ENCODE peak calls at places on chromosomes 1 and 21, in four cellular contexts. P is HCEC 1CT; S is NCI-H226; V is activated CD4-positive, alpha-beta T cell treated with anti-CD3 and anti-CD28 coated beads, Interleukin-2, amount 10 ng/mL, durations not matched to agents 24 days and 14 days. U is an unnamed sample.

GRCh38 chr1:23402286-23403037 is 22.1 kb downstream of the TCEA3 start:
- DNase-seq in P (no peak), S (peak; percentile 51), V (no peak), U (no peak)

GRCh38 chr1:23772049-23772853 is 6.0 kb upstream of the PITHD1 start:
- DNase-seq in P (peak; percentile 71), S (peak; percentile 58), V (peak; percentile 96), U (peak; percentile 43)

GRCh38 chr1:35808376-35809155 is 750 bp downstream of the AGO4 start:
- DNase-seq in P (peak; percentile 9), S (no peak), V (peak; percentile 75), U (no peak)

GRCh38 chr1:7721940-7722669 is 49.0 kb upstream of the VAMP3 start:
- DNase-seq in P (no peak), S (no peak), V (no peak), U (no peak)

GRCh38 chr21:25456672-25457071 is 150.6 kb downstream of the MRPL39 start:
- DNase-seq in P (no peak), S (peak; percentile 11), V (peak; percentile 78), U (no peak)

GRCh38 chr1:64540265-64540791 is 70.4 kb downstream of the CACHD1 start:
- DNase-seq in P (peak; percentile 37), S (no peak), V (peak; percentile 72), U (no peak)

GRCh38 chr1:43334453-43335205 is 3.0 kb upstream of the MPL start:
- DNase-seq in P (no peak), S (no peak), V (no peak), U (no peak)

GRCh38 chr1:78370356-78370755 is 120.4 kb upstream of the PTGFR start:
- DNase-seq in P (peak; percentile 75), S (peak; percentile 44), V (no peak), U (peak; percentile 18)

GRCh38 chr1:82775402-82776000 is 974.8 kb downstream of the ADGRL2 start:
- DNase-seq in P (no peak), S (peak; percentile 5), V (peak; percentile 71), U (peak; percentile 35)

GRCh38 chr1:41751804-41752513 is 166.8 kb downstream of the HIVEP3 start:
- DNase-seq in P (peak; percentile 79), S (no peak), V (peak; percentile 64), U (no peak)

GRCh38 chr1:47569681-47570470 is 132.0 kb downstream of the FOXD2 start:
- DNase-seq in P (peak; percentile 86), S (peak; percentile 91), V (no peak), U (peak; percentile 90)

GRCh38 chr1:4219826-4220225 is 319.8 kb upstream of the C1orf174 start:
- DNase-seq in P (no peak), S (no peak), V (no peak), U (no peak)

GRCh38 chr1:54984126-54984842 is 3.9 kb downstream of the TMEM61 start:
- DNase-seq in P (no peak), S (no peak), V (no peak), U (no peak)

GRCh38 chr21:27425574-27425973 is 458.7 kb upstream of the ADAMTS5 start:
- DNase-seq in P (peak; percentile 82), S (peak; percentile 93), V (no peak), U (no peak)

GRCh38 chr1:12356004-12356890 is 126.4 kb downstream of the VPS13D start:
- DNase-seq in P (no peak), S (no peak), V (no peak), U (no peak)

GRCh38 chr21:29523646-29524045 is 224.9 kb downstream of the BACH1 start:
- DNase-seq in P (no peak), S (no peak), V (no peak), U (no peak)

GRCh38 chr1:154186177-154186576 is 5.7 kb downstream of the TPM3 start:
- DNase-seq in P (peak; percentile 47), S (peak; percentile 7), V (peak; percentile 90), U (no peak)

GRCh38 chr1:168368131-168368530 is 87.5 kb downstream of the TBX19 start:
- DNase-seq in P (no peak), S (no peak), V (no peak), U (no peak)

GRCh38 chr1:109643385-109644230 is 12.3 kb upstream of the GSTM4 start:
- DNase-seq in P (peak; percentile 53), S (peak; percentile 52), V (peak; percentile 97), U (no peak)

GRCh38 chr1:153804112-153804511 is 28.9 kb downstream of the SLC27A3 start:
- DNase-seq in P (no peak), S (no peak), V (no peak), U (no peak)

GRCh38 chr1:102550729-102551384 is 554.1 kb upstream of the OLFM3 start:
- DNase-seq in P (peak; percentile 25), S (no peak), V (peak; percentile 57), U (no peak)

GRCh38 chr1:200670215-200671118 is 760 bp upstream of the DDX59 start:
- DNase-seq in P (peak; percentile 68), S (no peak), V (no peak), U (peak; percentile 27)

GRCh38 chr1:209790286-209791193 is 6.2 kb upstream of the C1orf74 start:
- DNase-seq in P (peak; percentile 15), S (peak; percentile 15), V (no peak), U (no peak)

GRCh38 chr1:183195146-183195571 is 9.1 kb downstream of the LAMC2 start:
- DNase-seq in P (peak; percentile 49), S (peak; percentile 43), V (no peak), U (peak; percentile 84)

GRCh38 chr1:10210841-10211804 is 753 bp downstream of the KIF1B start:
- DNase-seq in P (peak; percentile 91), S (peak; percentile 83), V (peak; percentile 69), U (peak; percentile 73)

GRCh38 chr1:86965012-86965826 is 50.8 kb downstream of the HS2ST1 start:
- DNase-seq in P (peak; percentile 53), S (peak; percentile 12), V (peak; percentile 70), U (no peak)